ENCODE peak calls at places on chromosome 1, in five cellular contexts. G is fibroblast of lung, X is H9, S is PC-3, O is mesendoderm. H is an unnamed sample.

GRCh38 chr1:196598902-196599301 is 9.3 kb downstream of the KCNT2 start:
- DNase-seq in S (no peak), G (no peak), X (no peak), O (no peak), H (no peak)

GRCh38 chr1:40750326-40750975 is 33.1 kb upstream of the KCNQ4 start:
- DNase-seq in G (no peak), X (no peak), O (no peak), S (peak; percentile 52), H (no peak)

GRCh38 chr1:6587261-6588005 is 7.6 kb downstream of the ZBTB48 start:
- DNase-seq in O (no peak), G (no peak), S (peak; percentile 60), X (no peak), H (no peak)

GRCh38 chr1:68301538-68301937 is 69.2 kb upstream of the WLS start:
- DNase-seq in G (no peak), X (no peak), O (no peak), S (peak; percentile 82), H (no peak)

GRCh38 chr1:117842408-117843170 is 86.8 kb downstream of the GDAP2 start:
- DNase-seq in S (peak; percentile 84), G (no peak), X (peak; percentile 74), O (peak; percentile 83), H (peak; percentile 39)

GRCh38 chr1:94463765-94464330 is 45.7 kb downstream of the ABCD3 start:
- DNase-seq in O (peak; percentile 80), G (peak; percentile 59), S (peak; percentile 78), X (no peak), H (peak; percentile 52)

GRCh38 chr1:168636200-168636599 is 59.8 kb downstream of the XCL1 start:
- DNase-seq in X (no peak), G (peak; percentile 28), O (no peak), S (peak; percentile 43), H (no peak)

GRCh38 chr1:209311770-209312169 is 271.7 kb upstream of the CAMK1G start:
- DNase-seq in O (no peak), G (no peak), X (no peak), S (no peak), H (no peak)

GRCh38 chr1:44359234-44359937 is 4.3 kb upstream of the ERI3 start:
- DNase-seq in O (no peak), S (peak; percentile 50), G (no peak), X (no peak), H (no peak)

GRCh38 chr1:13766906-13767564 is 67.0 kb downstream of the PRDM2 start:
- DNase-seq in S (peak; percentile 93), G (peak; percentile 84), X (no peak), O (no peak), H (no peak)

GRCh38 chr1:93552751-93553455 is 105.0 kb downstream of the FNBP1L start:
- DNase-seq in X (no peak), S (no peak), G (peak; percentile 57), O (no peak), H (no peak)

GRCh38 chr1:240965581-240966091 is 353.7 kb upstream of the GREM2 start:
- DNase-seq in O (peak; percentile 30), G (no peak), S (peak; percentile 69), X (no peak), H (no peak)

GRCh38 chr1:220917101-220917500 is 37.9 kb downstream of the HLX start:
- DNase-seq in S (no peak), X (no peak), O (no peak), G (no peak), H (no peak)

GRCh38 chr1:53115403-53116306 is 26.8 kb downstream of the SLC1A7 start:
- DNase-seq in G (no peak), S (no peak), O (peak; percentile 94), X (peak; percentile 51), H (peak; percentile 70)

GRCh38 chr1:245245021-245245667 is 90.4 kb downstream of the KIF26B start:
- DNase-seq in S (no peak), O (no peak), G (no peak), X (no peak), H (no peak)

GRCh38 chr1:233281711-233282581 is 13.6 kb downstream of the PCNX2 start:
- DNase-seq in O (no peak), G (peak; percentile 51), X (no peak), S (peak; percentile 16), H (no peak)

GRCh38 chr1:34982820-34983376 is 2.2 kb downstream of the TMEM35B start:
- DNase-seq in X (no peak), S (no peak), G (no peak), O (no peak), H (no peak)

GRCh38 chr1:41848216-41848952 is 70.3 kb downstream of the HIVEP3 start:
- DNase-seq in O (no peak), G (no peak), X (no peak), S (no peak), H (no peak)

GRCh38 chr1:27724961-27725373 is 794 bp upstream of the FAM76A start:
- DNase-seq in O (peak; percentile 62), S (no peak), G (peak; percentile 2), X (peak; percentile 85), H (peak; percentile 32)

DNA sequence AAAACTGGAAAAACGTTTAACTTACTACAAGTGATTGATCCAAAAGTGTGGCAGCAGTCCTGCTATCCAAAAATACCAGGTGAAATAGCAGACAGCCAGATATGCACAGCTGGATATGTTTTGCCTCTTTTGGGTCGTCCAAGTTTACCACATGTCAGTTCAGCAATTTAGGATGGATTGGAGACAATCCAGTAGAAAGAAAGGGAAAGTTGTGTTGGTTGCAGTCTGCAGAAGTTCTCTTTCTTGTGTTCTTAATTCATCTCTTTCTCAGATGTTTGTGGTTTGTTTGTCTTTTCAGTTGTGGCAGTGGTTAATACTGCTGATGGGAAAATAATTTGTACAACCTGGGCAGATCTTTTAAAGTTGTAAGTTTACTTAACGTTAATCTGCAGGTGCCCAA is 645.0 kb downstream of the PTPRC start:
- DNase-seq in S (no peak), O (no peak), X (no peak), G (no peak), H (no peak)
- H3K9ac ChIP-seq in S (no peak overlapping the region), O (no peak overlapping the region), X (no peak overlapping the region), G (no peak overlapping the region), H (no peak overlapping the region)

GRCh38 chr1:186960866-186961265 is 132.1 kb downstream of the PLA2G4A start:
- DNase-seq in S (no peak), O (no peak), G (peak; percentile 68), X (no peak), H (no peak)
- H3K9ac ChIP-seq in S (peak overlapping the region; percentile 2), O (no peak overlapping the region), G (no peak overlapping the region), X (no peak overlapping the region), H (no peak overlapping the region)

DNA sequence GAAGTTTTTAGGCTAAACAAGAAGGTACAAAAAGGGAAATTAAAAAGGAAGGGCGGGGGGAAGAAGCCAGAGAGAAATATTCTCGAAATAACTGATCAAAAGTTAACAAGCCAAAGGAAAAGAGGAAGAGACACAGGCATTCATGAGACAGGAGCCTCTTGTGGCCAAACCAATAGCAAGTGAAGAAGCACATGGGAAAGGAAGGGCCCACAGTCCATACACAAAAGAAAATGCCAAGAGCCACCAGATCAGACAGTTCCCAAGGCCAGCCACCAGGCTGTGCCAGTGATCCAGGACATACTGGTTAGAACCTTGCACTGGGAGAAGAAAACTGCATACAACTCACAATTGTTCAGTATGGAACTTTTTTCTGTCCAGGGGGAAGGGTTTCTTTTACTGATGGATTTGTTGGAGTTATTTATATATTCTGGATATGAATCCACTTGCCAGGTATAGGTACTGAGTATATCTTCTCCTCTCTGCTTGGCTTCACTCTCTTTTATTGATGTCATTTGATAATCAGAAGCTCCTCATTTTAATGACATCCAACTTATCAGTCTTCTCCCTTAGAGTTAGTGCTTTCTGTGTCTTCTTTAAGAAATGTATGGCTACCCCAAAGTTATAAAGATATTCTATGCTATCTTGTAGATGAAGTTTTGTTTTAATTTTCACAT is 76.8 kb downstream of the CD46 start:
- DNase-seq in X (peak; percentile 85), O (peak; percentile 94), S (peak; percentile 93), G (peak; percentile 87), H (peak; percentile 91)
- H3K9ac ChIP-seq in X (no peak overlapping the region), O (no peak overlapping the region), S (no peak overlapping the region), G (no peak overlapping the region), H (no peak overlapping the region)

DNA sequence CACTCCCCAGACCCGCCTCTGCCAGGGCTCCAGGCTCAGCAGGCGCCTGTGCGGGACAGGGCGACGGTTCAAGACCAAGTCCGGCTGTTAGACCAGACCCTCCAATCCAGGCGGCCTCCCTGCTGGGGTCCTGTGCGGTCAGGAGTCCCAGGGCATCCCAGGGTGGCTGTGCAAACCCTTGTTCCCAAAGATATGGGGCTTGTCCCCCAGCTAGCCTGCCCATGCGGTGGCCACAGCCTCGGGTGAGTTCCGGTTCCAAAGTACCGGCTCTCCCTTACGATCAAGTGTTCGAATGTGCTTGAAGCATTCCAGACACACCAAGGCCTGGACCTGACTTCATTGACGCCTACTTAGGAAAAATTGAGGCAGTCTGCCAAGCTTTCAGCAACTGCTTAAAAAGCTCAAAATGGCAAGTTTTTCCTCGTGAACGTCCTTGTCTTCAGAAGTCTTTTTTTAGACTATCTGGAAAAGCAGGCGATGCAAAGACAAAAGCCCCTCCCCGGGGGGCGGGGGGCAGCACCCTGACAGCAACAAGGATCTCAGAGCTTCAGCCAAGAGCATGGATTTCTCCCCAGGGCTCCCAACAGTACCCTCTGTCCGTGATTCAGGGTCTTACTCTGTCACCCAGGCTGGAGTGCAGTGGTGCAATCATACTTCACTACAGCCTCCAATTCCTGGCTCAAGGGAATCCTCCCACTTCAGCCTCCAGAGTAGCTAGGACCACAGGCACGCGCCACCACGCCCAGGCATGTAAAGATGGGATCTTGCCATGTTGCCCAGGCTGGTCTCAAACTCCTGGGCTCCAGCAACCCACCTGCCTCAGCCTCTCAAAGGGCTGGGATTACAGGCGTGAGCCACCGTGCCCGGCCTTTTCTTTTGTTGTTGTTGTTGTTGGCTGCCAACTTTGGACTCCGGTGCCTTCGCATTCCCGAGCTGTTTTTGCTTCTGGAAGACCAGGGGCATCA is 2.3 kb downstream of the FAAP20 start:
- DNase-seq in X (no peak), S (no peak), O (no peak), G (peak; percentile 77), H (no peak)
- H3K9ac ChIP-seq in X (no peak overlapping the region), S (no peak overlapping the region), O (peak overlapping the region; percentile 24), G (no peak overlapping the region), H (peak overlapping the region; percentile 76)

GRCh38 chr1:4939266-4939665 is 284.9 kb downstream of the AJAP1 start:
- DNase-seq in X (no peak), G (peak; percentile 1), O (no peak), S (no peak), H (no peak)
- H3K9ac ChIP-seq in X (no peak overlapping the region), G (no peak overlapping the region), O (no peak overlapping the region), S (no peak overlapping the region), H (no peak overlapping the region)

GRCh38 chr1:106957795-106958194 is 98.7 kb upstream of the PRMT6 start:
- DNase-seq in S (peak; percentile 24), O (peak; percentile 16), G (no peak), X (no peak), H (no peak)
- H3K9ac ChIP-seq in S (no peak overlapping the region), O (no peak overlapping the region), G (no peak overlapping the region), X (no peak overlapping the region), H (no peak overlapping the region)

GRCh38 chr1:43325381-43325780 is 12.2 kb upstream of the MPL start:
- DNase-seq in S (no peak), X (no peak), G (no peak), O (no peak), H (no peak)

GRCh38 chr1:43329995-43330751 is 7.4 kb upstream of the MPL start:
- DNase-seq in X (peak; percentile 76), O (peak; percentile 91), S (peak; percentile 57), G (peak; percentile 46), H (peak; percentile 99)

GRCh38 chr1:43324810-43325209 is 12.8 kb upstream of the MPL start:
- DNase-seq in S (no peak), X (no peak), O (peak; percentile 30), G (no peak), H (no peak)

GRCh38 chr1:43331688-43332087 is 5.9 kb upstream of the MPL start:
- DNase-seq in X (no peak), O (peak; percentile 36), S (no peak), G (no peak), H (no peak)

GRCh38 chr1:43327549-43328292 is 9.9 kb upstream of the MPL start:
- DNase-seq in O (no peak), G (no peak), X (no peak), S (no peak), H (no peak)
- H3K9ac ChIP-seq in O (no peak overlapping the region), G (no peak overlapping the region), X (no peak overlapping the region), S (no peak overlapping the region), H (no peak overlapping the region)

H was measured in K562.